ENCODE peak calls at places on chromosomes 6 and 20, in five cellular contexts. One of them, this sample, is unnamed.

GRCh38 chr6:169843991-169844390 is 92.6 kb downstream of the ERMARD start:
- DNase-seq in T-helper 2 cell: no peak
- DNase-seq in amygdala: no peak
- DNase-seq in heart right ventricle: no peak
- DNase-seq in RCC 7860: no peak
- DNase-seq in this sample: no peak

GRCh38 chr20:44208770-44209169 is 1.8 kb downstream of the OSER1 start:
- DNase-seq in T-helper 2 cell: no peak
- DNase-seq in RCC 7860: no peak
- DNase-seq in heart right ventricle: no peak
- DNase-seq in amygdala: no peak
- DNase-seq in this sample: no peak

GRCh38 chr6:7919871-7920270 is 9.3 kb upstream of the TXNDC5 start:
- DNase-seq in RCC 7860: peak; percentile 58
- DNase-seq in amygdala: no peak
- DNase-seq in heart right ventricle: no peak
- DNase-seq in T-helper 2 cell: peak; percentile 28
- DNase-seq in this sample: peak; percentile 62

GRCh38 chr6:161740486-161740885 is 466.6 kb upstream of the AGPAT4 start:
- DNase-seq in amygdala: no peak
- DNase-seq in T-helper 2 cell: no peak
- DNase-seq in heart right ventricle: no peak
- DNase-seq in RCC 7860: no peak
- DNase-seq in this sample: no peak

GRCh38 chr6:151616091-151616513 is 122.3 kb downstream of the CCDC170 start:
- DNase-seq in T-helper 2 cell: no peak
- DNase-seq in RCC 7860: no peak
- DNase-seq in amygdala: no peak
- DNase-seq in heart right ventricle: no peak
- DNase-seq in this sample: no peak

GRCh38 chr6:12704946-12705345 is 11.6 kb upstream of the PHACTR1 start:
- DNase-seq in T-helper 2 cell: no peak
- DNase-seq in amygdala: no peak
- DNase-seq in RCC 7860: no peak
- DNase-seq in heart right ventricle: no peak
- DNase-seq in this sample: no peak

GRCh38 chr6:5084787-5085637 is at the start of gene PPP1R3G:
- DNase-seq in heart right ventricle: peak; percentile 65
- DNase-seq in amygdala: no peak
- DNase-seq in RCC 7860: no peak
- DNase-seq in T-helper 2 cell: no peak
- DNase-seq in this sample: no peak

GRCh38 chr6:20483902-20484497 is 50.3 kb upstream of the CDKAL1 start:
- DNase-seq in amygdala: no peak
- DNase-seq in heart right ventricle: no peak
- DNase-seq in RCC 7860: no peak
- DNase-seq in T-helper 2 cell: no peak
- DNase-seq in this sample: no peak

GRCh38 chr6:140370949-140371348 is 996.5 kb upstream of the CITED2 start:
- DNase-seq in RCC 7860: no peak
- DNase-seq in T-helper 2 cell: no peak
- DNase-seq in heart right ventricle: no peak
- DNase-seq in amygdala: no peak
- DNase-seq in this sample: no peak

GRCh38 chr20:62805365-62805710 is 703 bp downstream of the OGFR start:
- DNase-seq in T-helper 2 cell: no peak
- DNase-seq in RCC 7860: no peak
- DNase-seq in amygdala: no peak
- DNase-seq in heart right ventricle: no peak
- DNase-seq in this sample: no peak

GRCh38 chr6:143279385-143279784 is 171.1 kb downstream of the ADAT2 start:
- DNase-seq in RCC 7860: no peak
- DNase-seq in heart right ventricle: no peak
- DNase-seq in T-helper 2 cell: no peak
- DNase-seq in amygdala: no peak
- DNase-seq in this sample: peak; percentile 12

GRCh38 chr6:71471718-71472117 is 183.1 kb downstream of the OGFRL1 start:
- DNase-seq in T-helper 2 cell: no peak
- DNase-seq in RCC 7860: no peak
- DNase-seq in heart right ventricle: no peak
- DNase-seq in amygdala: no peak
- DNase-seq in this sample: no peak

GRCh38 chr6:116386581-116387299 is 16.0 kb downstream of the DSE start:
- DNase-seq in amygdala: no peak
- DNase-seq in T-helper 2 cell: no peak
- DNase-seq in heart right ventricle: no peak
- DNase-seq in RCC 7860: peak; percentile 72
- DNase-seq in this sample: no peak

GRCh38 chr20:10752206-10752605 is 78.4 kb upstream of the JAG1 start:
- DNase-seq in amygdala: no peak
- DNase-seq in T-helper 2 cell: no peak
- DNase-seq in RCC 7860: no peak
- DNase-seq in heart right ventricle: no peak
- DNase-seq in this sample: no peak

This sample was measured in dermis microvascular lymphatic vessel endothelial cell.